ENCODE peak calls at places on chromosomes 6 and 20, in five cellular contexts. Q is kidney tubule cell, H is astrocyte of the spinal cord, N is DMS153, Z is GM13976. R is an unnamed sample.

GRCh38 chr6:36928547-36928918 is 26.0 kb upstream of the PI16 start:
- DNase-seq in Q (no peak), H (no peak), N (peak; percentile 0), Z (no peak), R (no peak)

GRCh38 chr6:149147939-149148718 is 169.4 kb upstream of the TAB2 start:
- DNase-seq in Q (no peak), H (no peak), N (no peak), Z (no peak), R (no peak)

GRCh38 chr20:17647391-17648305 is 34.4 kb downstream of the RRBP1 start:
- DNase-seq in Q (no peak), H (no peak), N (no peak), Z (no peak), R (no peak)

GRCh38 chr6:118725944-118726343 is 74.6 kb upstream of the CEP85L start:
- DNase-seq in Q (no peak), H (no peak), N (no peak), Z (no peak), R (no peak)

GRCh38 chr6:130781557-130781956 is 45.6 kb upstream of the SMLR1 start:
- DNase-seq in Q (no peak), H (no peak), N (no peak), Z (no peak), R (no peak)

GRCh38 chr6:44223471-44224153 is at the start of gene SLC29A1:
- DNase-seq in Q (peak; percentile 71), H (peak; percentile 33), N (peak; percentile 50), Z (peak; percentile 94), R (peak; percentile 72)

GRCh38 chr20:45311589-45312211 is 3.6 kb upstream of the MATN4 start:
- DNase-seq in Q (peak; percentile 51), H (no peak), N (peak; percentile 39), Z (peak; percentile 86), R (peak; percentile 48)

GRCh38 chr6:13615802-13616140 is 636 bp downstream of the NOL7 start:
- DNase-seq in Q (peak; percentile 49), H (no peak), N (no peak), Z (no peak), R (peak; percentile 42)

GRCh38 chr6:168355716-168356522 is 36.3 kb upstream of the DACT2 start:
- DNase-seq in Q (peak; percentile 54), H (no peak), N (peak; percentile 29), Z (no peak), R (peak; percentile 30)

GRCh38 chr20:14889503-14890125 is 552.2 kb upstream of the FLRT3 start:
- DNase-seq in Q (no peak), H (no peak), N (no peak), Z (no peak), R (no peak)

GRCh38 chr6:155273438-155273837 is 9.6 kb downstream of the CLDN20 start:
- DNase-seq in Q (peak; percentile 65), H (peak; percentile 97), N (no peak), Z (no peak), R (peak; percentile 85)